ENCODE peak calls at places on chromosomes 11 and 22, in six cellular contexts. I is stimulated activated naive CD4-positive, alpha-beta T cell; X is head of caudate nucleus; R is activated CD4-positive, alpha-beta memory T cell treated with anti-CD3 and anti-CD28 coated beads, Interleukin-2, amount 10 ng/mL, durations not matched to agents 7 days and 5 days; W is lung microvascular endothelial cell; J is PC-9. K is an unnamed sample.

GRCh38 chr11:58575377-58576020 is at the start of gene LPXN:
- DNase-seq in I (peak), X (no peak), R (peak), W (no peak), J (no peak), K (no peak)

GRCh38 chr11:56876621-56877312 is 111.9 kb upstream of the OR5AK2 start:
- DNase-seq in I (no peak), X (no peak), R (no peak), W (no peak), J (no peak), K (no peak)

GRCh38 chr11:66450610-66451009 is 12.0 kb upstream of the MRPL11 start:
- DNase-seq in I (no peak), X (no peak), R (no peak), W (no peak), J (no peak), K (no peak)

GRCh38 chr11:8652140-8652539 is 30.3 kb downstream of the TRIM66 start:
- DNase-seq in I (no peak), X (no peak), R (no peak), W (no peak), J (peak), K (no peak)

GRCh38 chr11:71420455-71421241 is 27.5 kb downstream of the DHCR7 start:
- DNase-seq in I (no peak), X (peak), R (peak), W (peak), J (peak), K (peak)

GRCh38 chr11:110907629-110908028 is 195.4 kb upstream of the ARHGAP20 start:
- DNase-seq in I (peak), X (no peak), R (no peak), W (no peak), J (peak), K (no peak)

GRCh38 chr11:63537293-63538101 is 889 bp downstream of the PLAAT4 start:
- DNase-seq in I (peak), X (peak), R (no peak), W (peak), J (no peak), K (no peak)

GRCh38 chr11:10550988-10551657 is 10.1 kb upstream of the RNF141 start:
- DNase-seq in I (no peak), X (no peak), R (no peak), W (no peak), J (no peak), K (no peak)

GRCh38 chr11:10568486-10568941 is at the start of gene LYVE1:
- DNase-seq in I (no peak), X (no peak), R (no peak), W (peak), J (no peak), K (no peak)

GRCh38 chr11:101428918-101429317 is 154.9 kb downstream of the TRPC6 start:
- DNase-seq in I (no peak), X (no peak), R (no peak), W (no peak), J (no peak), K (peak)

GRCh38 chr11:31812392-31813241 is 1.5 kb upstream of the PAX6 start:
- DNase-seq in I (no peak), X (no peak), R (no peak), W (no peak), J (no peak), K (no peak)

GRCh38 chr22:38089474-38089851 is 5.5 kb upstream of the SLC16A8 start:
- DNase-seq in I (no peak), X (no peak), R (no peak), W (no peak), J (no peak), K (no peak)

K was measured in SK-MEL-5.